ENCODE peak calls at places on chromosome 22, in nine cellular contexts. B, Y, K, V, S, X, A, U and Z are unnamed samples.
A peak's percentile ranks its signal among the peaks of the same experiment; 100 is the strongest.

GRCh38 chr22:46125311-46125710 is 25.0 kb upstream of the PPARA start:
- DNase-seq in S (no peak), V (no peak), Y (no peak), X (no peak), B (no peak), A (no peak), K (no peak), U (no peak), Z (no peak)

GRCh38 chr22:27105142-27106025 is 448.0 kb downstream of the MIAT start:
- DNase-seq in V (peak; percentile 83), K (no peak), S (no peak), Y (no peak), X (no peak), U (peak; percentile 64), B (no peak), A (no peak), Z (no peak)

GRCh38 chr22:25739659-25740344 is 2.2 kb upstream of the MYO18B start:
- DNase-seq in A (no peak), B (no peak), X (no peak), U (no peak), Y (no peak), S (no peak), V (no peak), K (no peak), Z (no peak)

GRCh38 chr22:49999063-49999900 is 13.3 kb downstream of the IL17REL start:
- DNase-seq in V (no peak), X (no peak), S (no peak), B (no peak), A (peak; percentile 50), Y (no peak), U (peak; percentile 47), K (no peak), Z (no peak)

GRCh38 chr22:45472426-45472825 is 30.3 kb upstream of the FBLN1 start:
- DNase-seq in B (no peak), V (no peak), Y (no peak), X (no peak), A (no peak), K (no peak), U (no peak), S (no peak), Z (no peak)

GRCh38 chr22:30459206-30460052 is 12.4 kb downstream of the SEC14L3 start:
- DNase-seq in S (no peak), U (peak; percentile 58), X (peak; percentile 26), K (no peak), A (no peak), B (no peak), V (no peak), Y (no peak), Z (no peak)

GRCh38 chr22:46267431-46268279 is at the start of gene TTC38:
- DNase-seq in B (peak; percentile 34), Y (peak; percentile 83), S (peak; percentile 44), U (peak; percentile 91), A (peak; percentile 81), V (peak; percentile 33), X (peak; percentile 34), K (no peak), Z (peak; percentile 85)

GRCh38 chr22:44884968-44885805 is 124.6 kb downstream of the PHF21B start:
- DNase-seq in X (no peak), K (no peak), S (no peak), V (no peak), Y (no peak), B (no peak), A (no peak), U (peak; percentile 72), Z (no peak)

GRCh38 chr22:20524004-20524481 is 16.6 kb downstream of the MED15 start:
- DNase-seq in K (no peak), Y (no peak), X (no peak), V (no peak), U (no peak), B (peak; percentile 9), S (no peak), A (no peak), Z (no peak)

GRCh38 chr22:47610281-47610680 is 847.8 kb downstream of the TBC1D22A start:
- DNase-seq in B (no peak), X (no peak), S (no peak), A (no peak), U (no peak), K (no peak), Y (no peak), V (no peak), Z (no peak)

GRCh38 chr22:25101986-25102385 is 97.7 kb upstream of the CRYBB3 start:
- DNase-seq in V (no peak), A (no peak), X (no peak), Y (no peak), B (no peak), S (no peak), K (no peak), U (no peak), Z (no peak)

GRCh38 chr22:27185903-27186302 is 528.5 kb downstream of the MIAT start:
- DNase-seq in B (no peak), A (no peak), Y (peak; percentile 57), U (no peak), S (no peak), K (no peak), X (no peak), V (no peak), Z (no peak)

GRCh38 chr22:45996241-45997076 is 19.5 kb upstream of the WNT7B start:
- DNase-seq in V (peak; percentile 56), A (no peak), U (no peak), S (no peak), B (peak; percentile 64), Y (no peak), X (peak; percentile 77), K (no peak), Z (no peak)

GRCh38 chr22:49768511-49768910 is 59.2 kb downstream of the BRD1 start:
- DNase-seq in V (no peak), K (no peak), S (no peak), Y (no peak), A (no peak), B (no peak), X (no peak), U (no peak), Z (no peak)

GRCh38 chr22:20405931-20406685 is 12.2 kb downstream of the ZNF74 start:
- DNase-seq in V (no peak), S (no peak), U (no peak), Y (peak; percentile 68), K (no peak), A (no peak), B (no peak), X (no peak), Z (no peak)

GRCh38 chr22:48918585-48919186 is 909.0 kb downstream of the BRD1 start:
- DNase-seq in X (no peak), A (no peak), S (no peak), U (peak; percentile 45), B (no peak), K (no peak), Y (no peak), V (no peak), Z (no peak)

GRCh38 chr22:38034278-38034882 is 22.8 kb upstream of the PICK1 start:
- DNase-seq in U (peak; percentile 87), K (no peak), Y (no peak), B (no peak), A (no peak), X (peak; percentile 68), V (peak; percentile 57), S (no peak), Z (peak; percentile 44)

GRCh38 chr22:31945478-31945815 is 1.1 kb downstream of the YWHAH start:
- DNase-seq in Y (no peak), S (no peak), U (no peak), X (no peak), B (no peak), V (no peak), A (peak; percentile 34), K (no peak), Z (no peak)

GRCh38 chr22:50189849-50190181 is 4.1 kb downstream of the TRABD start:
- DNase-seq in S (no peak), Y (no peak), A (no peak), V (no peak), U (no peak), B (no peak), K (no peak), X (no peak), Z (no peak)

GRCh38 chr22:46064236-46064965 is 85.9 kb upstream of the PPARA start:
- DNase-seq in A (no peak), U (no peak), X (no peak), K (no peak), Y (no peak), B (no peak), S (no peak), V (no peak), Z (no peak)

GRCh38 chr22:46297151-46297819 is 615 bp downstream of the GTSE1 start:
- DNase-seq in X (peak; percentile 10), U (peak; percentile 47), S (peak; percentile 35), V (no peak), K (no peak), B (no peak), A (peak; percentile 33), Y (no peak), Z (peak; percentile 8)

GRCh38 chr22:35353318-35353717 is 27.6 kb upstream of the HMOX1 start:
- DNase-seq in K (no peak), B (no peak), Y (no peak), A (peak; percentile 22), U (no peak), V (no peak), X (no peak), S (no peak), Z (no peak)

GRCh38 chr22:31083923-31084810 is 3.0 kb downstream of the SMTN start:
- DNase-seq in S (no peak), U (no peak), B (no peak), Y (no peak), X (no peak), K (no peak), V (no peak), A (no peak), Z (no peak)

GRCh38 chr22:44396727-44397722 is 84.3 kb upstream of the SHISAL1 start:
- DNase-seq in B (no peak), X (no peak), A (no peak), K (no peak), U (no peak), V (no peak), Y (peak; percentile 59), S (no peak), Z (no peak)

GRCh38 chr22:27487600-27488450 is 313.7 kb downstream of the MN1 start:
- DNase-seq in Y (no peak), S (no peak), X (no peak), U (peak; percentile 69), A (no peak), B (no peak), K (no peak), V (peak; percentile 41), Z (no peak)

GRCh38 chr22:42228480-42228879 is 42.0 kb downstream of the TCF20 start:
- DNase-seq in V (no peak), B (no peak), Y (no peak), U (no peak), S (no peak), A (no peak), K (no peak), X (no peak), Z (no peak)